ENCODE peak calls at places on chromosomes 1 and 21, in seven cellular contexts. M, Q, D, Y, J, N and P are unnamed samples.
A peak's percentile ranks its signal among the peaks of the same experiment; 100 is the strongest.

GRCh38 chr1:5597991-5598823 is 394.0 kb downstream of the NPHP4 start:
- DNase-seq in M (peak; percentile 64), Q (no peak), D (no peak), Y (no peak), J (no peak), N (no peak), P (no peak)

GRCh38 chr1:201218409-201218808 is 27.8 kb downstream of the IGFN1 start:
- DNase-seq in M (peak; percentile 20), Q (no peak), D (no peak), Y (no peak), J (peak; percentile 53), N (no peak), P (no peak)

GRCh38 chr1:205032512-205032911 is 10.5 kb upstream of the CNTN2 start:
- DNase-seq in M (no peak), Q (no peak), D (no peak), Y (no peak), J (no peak), N (no peak), P (no peak)

GRCh38 chr1:15678578-15678977 is 5.5 kb upstream of the PLEKHM2 start:
- DNase-seq in M (peak; percentile 70), Q (no peak), D (peak; percentile 82), Y (no peak), J (peak; percentile 51), N (no peak), P (peak; percentile 90)

GRCh38 chr1:50995651-50996050 is 25.6 kb downstream of the CDKN2C start:
- DNase-seq in M (no peak), Q (no peak), D (no peak), Y (no peak), J (no peak), N (no peak), P (no peak)

GRCh38 chr1:84199257-84199656 is 55.2 kb downstream of the PRKACB start:
- DNase-seq in M (no peak), Q (no peak), D (no peak), Y (no peak), J (no peak), N (no peak), P (no peak)

GRCh38 chr1:145824499-145824842 is 471 bp downstream of the POLR3C start:
- DNase-seq in M (no peak), Q (no peak), D (no peak), Y (no peak), J (no peak), N (no peak), P (no peak)

GRCh38 chr1:152728986-152729385 is 21.0 kb downstream of the LCE4A start:
- DNase-seq in M (no peak), Q (no peak), D (no peak), Y (no peak), J (no peak), N (no peak), P (no peak)

GRCh38 chr1:1761504-1762376 is 16.5 kb downstream of the NADK start:
- DNase-seq in M (no peak), Q (no peak), D (peak; percentile 1), Y (no peak), J (no peak), N (no peak), P (no peak)

GRCh38 chr1:21655748-21656147 is 13.4 kb downstream of the RAP1GAP start:
- DNase-seq in M (peak; percentile 89), Q (no peak), D (peak; percentile 66), Y (no peak), J (peak; percentile 63), N (no peak), P (no peak)

GRCh38 chr21:37829043-37829442 is 87.2 kb downstream of the KCNJ6 start:
- DNase-seq in M (peak; percentile 55), Q (no peak), D (no peak), Y (no peak), J (no peak), N (no peak), P (no peak)

GRCh38 chr1:8004803-8005573 is 21.1 kb downstream of the ERRFI1 start:
- DNase-seq in M (peak; percentile 84), Q (peak; percentile 83), D (peak; percentile 82), Y (peak; percentile 93), J (peak; percentile 78), N (peak; percentile 89), P (peak; percentile 95)

DNA sequence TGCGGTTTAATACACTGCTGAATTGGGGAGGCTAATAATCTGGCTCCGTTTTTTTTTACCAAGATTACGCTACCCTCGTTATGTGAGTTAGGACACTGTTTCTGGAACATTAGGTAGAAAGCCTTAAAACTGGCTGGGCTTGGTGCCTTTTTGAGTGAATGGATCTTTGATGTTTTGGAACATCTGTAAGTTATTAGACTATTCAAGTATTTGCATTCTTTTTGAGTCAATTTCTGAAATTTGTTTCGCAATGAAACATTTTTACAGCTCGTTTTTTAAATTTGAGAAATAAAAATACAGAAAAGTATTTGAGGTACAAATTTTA is 106.9 kb downstream of the LTN1 start:
- DNase-seq in M (no peak), Q (no peak), D (no peak), Y (no peak), J (no peak), N (no peak), P (no peak)
- H3K27ac ChIP-seq in M (no peak overlapping the region), Q (no peak overlapping the region), D (no peak overlapping the region), Y (no peak overlapping the region), J (peak overlapping the region; percentile 97), N (peak overlapping the region; percentile 91), P (no peak overlapping the region)

GRCh38 chr1:68221971-68222355 is 10.4 kb downstream of the WLS start:
- DNase-seq in M (no peak), Q (no peak), D (peak; percentile 43), Y (no peak), J (no peak), N (no peak), P (peak; percentile 56)

GRCh38 chr1:68218485-68218884 is 13.8 kb downstream of the WLS start:
- DNase-seq in M (peak; percentile 76), Q (no peak), D (no peak), Y (no peak), J (no peak), N (no peak), P (no peak)

GRCh38 chr1:68221001-68221970 is 11.0 kb downstream of the WLS start:
- DNase-seq in M (no peak), Q (no peak), D (no peak), Y (no peak), J (no peak), N (no peak), P (no peak)

GRCh38 chr1:68223714-68224113 is 8.6 kb downstream of the WLS start:
- DNase-seq in M (no peak), Q (no peak), D (no peak), Y (no peak), J (no peak), N (no peak), P (no peak)

DNA sequence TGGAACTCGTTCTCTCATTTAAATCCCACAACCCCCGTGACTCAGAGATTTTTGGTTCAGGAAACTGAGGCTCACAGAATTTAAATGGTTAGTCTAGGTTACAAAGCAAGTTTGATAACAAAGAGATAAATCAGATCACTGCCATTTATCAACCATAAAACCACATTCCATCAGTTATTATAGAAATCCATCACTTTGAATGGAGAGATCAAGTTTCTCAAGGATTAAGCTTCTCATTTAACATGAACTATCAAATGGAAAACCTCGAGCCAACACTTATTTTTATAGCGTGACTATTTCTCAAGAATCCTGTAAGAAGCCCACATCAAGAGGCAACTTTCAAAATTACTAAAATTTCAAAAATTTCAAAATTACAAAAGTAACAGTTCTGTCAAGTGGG is 11.9 kb downstream of the WLS start:
- DNase-seq in M (no peak), Q (no peak), D (no peak), Y (no peak), J (no peak), N (no peak), P (no peak)
- TF ChIP-seq CTCF in M (no peak), Q (no peak), D (no peak), Y (no peak), J (no peak), N (no peak), P (no peak)

GRCh38 chr1:37480125-37480466 is 5.7 kb downstream of the ZC3H12A start:
- DNase-seq in M (no peak), Q (peak; percentile 38), D (no peak), Y (no peak), J (no peak), N (no peak), P (no peak)
- H3K36me3 ChIP-seq in M (peaks cover 25% of the 10 kb centered on the region), Q (no peaks in the 10 kb centered on the region), D (peaks cover 46% of the 10 kb centered on the region), Y (no peaks in the 10 kb centered on the region), J (peaks cover 58% of the 10 kb centered on the region), N (peaks cover 69% of the 10 kb centered on the region), P (peaks cover 81% of the 10 kb centered on the region)

GRCh38 chr1:64624859-64625258 is 120.0 kb upstream of the RAVER2 start:
- DNase-seq in M (no peak), Q (no peak), D (no peak), Y (no peak), J (no peak), N (no peak), P (no peak)
- H3K27ac ChIP-seq in M (peak overlapping the region; percentile 84), Q (no peak overlapping the region), D (no peak overlapping the region), Y (no peak overlapping the region), J (no peak overlapping the region), N (peak overlapping the region; percentile 25), P (no peak overlapping the region)

DNA sequence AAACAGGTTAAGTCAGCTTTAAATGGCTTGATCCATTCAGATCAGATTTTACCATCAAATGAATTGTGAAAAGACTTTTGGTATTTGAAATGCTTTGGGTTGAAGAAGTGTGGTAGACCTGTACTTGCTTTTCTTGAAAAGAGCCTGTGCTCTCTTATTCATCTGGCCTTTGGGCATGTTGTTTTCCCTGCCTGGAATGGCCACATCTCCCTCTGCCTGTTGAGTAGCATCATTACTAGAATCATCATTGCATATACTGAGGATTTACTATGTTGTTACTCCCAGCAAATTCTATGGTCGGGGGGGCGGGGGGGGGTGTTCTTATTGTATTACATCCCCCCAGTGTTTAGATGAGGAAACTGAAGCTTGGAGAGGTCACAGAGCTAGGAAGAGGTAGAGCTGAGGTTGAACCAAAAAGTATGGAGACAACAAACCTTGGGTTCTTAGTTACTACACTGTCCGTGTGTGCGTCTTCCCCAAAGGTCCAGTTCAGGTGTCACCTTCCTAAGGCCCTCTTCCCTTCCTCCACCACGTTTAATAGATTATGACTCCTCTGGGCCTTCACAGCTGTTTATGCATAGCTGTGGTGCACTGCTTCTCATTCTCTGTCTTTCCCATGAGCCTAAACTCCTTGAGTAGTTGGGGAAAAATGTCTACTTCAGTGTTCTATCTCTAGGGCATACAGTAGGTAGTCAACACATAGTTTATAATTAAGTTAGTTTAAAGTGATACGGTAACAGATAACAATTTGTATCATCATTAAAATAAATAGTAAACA is 246.4 kb upstream of the HOOK1 start:
- DNase-seq in M (no peak), Q (no peak), D (peak; percentile 35), Y (no peak), J (no peak), N (no peak), P (peak; percentile 21)
- TF ChIP-seq CTCF in M (peak; percentile 60), Q (no peak), D (peak; percentile 35), Y (no peak), J (no peak), N (peak; percentile 30), P (peak; percentile 43)

GRCh38 chr1:156014829-156015228 is 5.9 kb downstream of the SSR2 start:
- DNase-seq in M (peak; percentile 56), Q (no peak), D (no peak), Y (no peak), J (no peak), N (no peak), P (no peak)

GRCh38 chr1:156009404-156009803 is 11.3 kb downstream of the SSR2 start:
- DNase-seq in M (no peak), Q (no peak), D (no peak), Y (no peak), J (no peak), N (no peak), P (no peak)

GRCh38 chr1:156006666-156007376 is 13.9 kb downstream of the SSR2 start:
- DNase-seq in M (no peak), Q (no peak), D (peak; percentile 58), Y (no peak), J (no peak), N (no peak), P (no peak)

GRCh38 chr1:156012051-156012817 is 8.5 kb downstream of the SSR2 start:
- DNase-seq in M (no peak), Q (no peak), D (no peak), Y (no peak), J (no peak), N (no peak), P (no peak)
- H3K36me3 ChIP-seq in M (peaks cover 85% of the 10 kb centered on the region), Q (no peaks in the 10 kb centered on the region), D (peaks cover 62% of the 10 kb centered on the region), Y (no peaks in the 10 kb centered on the region), J (peaks cover 86% of the 10 kb centered on the region), N (peaks cover 90% of the 10 kb centered on the region), P (peaks cover 72% of the 10 kb centered on the region)